ENCODE peak calls at places on chromosomes 13 and 19, in nine cellular contexts. One of them, this sample, is unnamed.

GRCh38 chr13:45823583-45823982 is 28.0 kb downstream of the SIAH3 start:
- DNase-seq in heart right ventricle: no peak
- DNase-seq in pancreas: no peak
- DNase-seq in foreskin fibroblast: no peak
- DNase-seq in AG04450: no peak
- DNase-seq in HFF-Myc: no peak
- DNase-seq in testis: no peak
- DNase-seq in psoas muscle: no peak
- DNase-seq in astrocyte of the cerebellum: no peak
- DNase-seq in this sample: no peak

GRCh38 chr13:44543424-44543823 is 32.7 kb downstream of the TSC22D1 start:
- DNase-seq in astrocyte of the cerebellum: no peak
- DNase-seq in testis: no peak
- DNase-seq in pancreas: no peak
- DNase-seq in heart right ventricle: no peak
- DNase-seq in HFF-Myc: no peak
- DNase-seq in foreskin fibroblast: no peak
- DNase-seq in psoas muscle: no peak
- DNase-seq in AG04450: no peak
- DNase-seq in this sample: no peak

GRCh38 chr19:18086590-18087138 is at the start of gene IL12RB1:
- DNase-seq in AG04450: no peak
- DNase-seq in pancreas: no peak
- DNase-seq in testis: no peak
- DNase-seq in HFF-Myc: no peak
- DNase-seq in foreskin fibroblast: no peak
- DNase-seq in astrocyte of the cerebellum: no peak
- DNase-seq in heart right ventricle: no peak
- DNase-seq in psoas muscle: no peak
- DNase-seq in this sample: no peak

GRCh38 chr13:97226788-97227627 is 4.9 kb downstream of the MBNL2 start:
- DNase-seq in HFF-Myc: no peak
- DNase-seq in astrocyte of the cerebellum: no peak
- DNase-seq in testis: peak
- DNase-seq in pancreas: no peak
- DNase-seq in AG04450: no peak
- DNase-seq in heart right ventricle: no peak
- DNase-seq in foreskin fibroblast: peak
- DNase-seq in psoas muscle: no peak
- DNase-seq in this sample: no peak

GRCh38 chr13:40673061-40673397 is 6.6 kb upstream of the FOXO1 start:
- DNase-seq in astrocyte of the cerebellum: no peak
- DNase-seq in pancreas: no peak
- DNase-seq in testis: no peak
- DNase-seq in AG04450: no peak
- DNase-seq in heart right ventricle: no peak
- DNase-seq in foreskin fibroblast: no peak
- DNase-seq in HFF-Myc: no peak
- DNase-seq in psoas muscle: no peak
- DNase-seq in this sample: no peak

GRCh38 chr13:100594731-100595130 is 6.1 kb upstream of the GGACT start:
- DNase-seq in HFF-Myc: no peak
- DNase-seq in psoas muscle: no peak
- DNase-seq in testis: no peak
- DNase-seq in astrocyte of the cerebellum: no peak
- DNase-seq in AG04450: no peak
- DNase-seq in heart right ventricle: no peak
- DNase-seq in foreskin fibroblast: no peak
- DNase-seq in pancreas: peak
- DNase-seq in this sample: no peak

GRCh38 chr19:5053661-5054060 is 84.7 kb downstream of the KDM4B start:
- DNase-seq in testis: no peak
- DNase-seq in AG04450: no peak
- DNase-seq in psoas muscle: no peak
- DNase-seq in pancreas: no peak
- DNase-seq in foreskin fibroblast: no peak
- DNase-seq in astrocyte of the cerebellum: no peak
- DNase-seq in HFF-Myc: no peak
- DNase-seq in heart right ventricle: no peak
- DNase-seq in this sample: no peak

GRCh38 chr19:9431475-9431874 is 3.9 kb downstream of the ZNF266 start:
- DNase-seq in pancreas: no peak
- DNase-seq in testis: peak
- DNase-seq in psoas muscle: no peak
- DNase-seq in foreskin fibroblast: peak
- DNase-seq in AG04450: no peak
- DNase-seq in astrocyte of the cerebellum: no peak
- DNase-seq in heart right ventricle: peak
- DNase-seq in HFF-Myc: no peak
- DNase-seq in this sample: no peak

GRCh38 chr13:80116107-80116506 is 224.8 kb downstream of the SPRY2 start:
- DNase-seq in astrocyte of the cerebellum: peak
- DNase-seq in heart right ventricle: no peak
- DNase-seq in HFF-Myc: peak
- DNase-seq in AG04450: peak
- DNase-seq in pancreas: no peak
- DNase-seq in testis: no peak
- DNase-seq in psoas muscle: no peak
- DNase-seq in foreskin fibroblast: peak
- DNase-seq in this sample: peak

GRCh38 chr13:97629601-97630272 is 195.8 kb downstream of the RAP2A start:
- DNase-seq in AG04450: no peak
- DNase-seq in pancreas: peak
- DNase-seq in testis: no peak
- DNase-seq in heart right ventricle: no peak
- DNase-seq in psoas muscle: no peak
- DNase-seq in HFF-Myc: no peak
- DNase-seq in astrocyte of the cerebellum: no peak
- DNase-seq in foreskin fibroblast: no peak
- DNase-seq in this sample: no peak

GRCh38 chr19:23075031-23075733 is 41.6 kb upstream of the ZNF730 start:
- DNase-seq in AG04450: peak
- DNase-seq in HFF-Myc: peak
- DNase-seq in heart right ventricle: peak
- DNase-seq in foreskin fibroblast: peak
- DNase-seq in pancreas: peak
- DNase-seq in testis: peak
- DNase-seq in psoas muscle: peak
- DNase-seq in astrocyte of the cerebellum: peak
- DNase-seq in this sample: no peak

GRCh38 chr13:111599791-111600190 is 279.3 kb downstream of the TEX29 start:
- DNase-seq in pancreas: no peak
- DNase-seq in testis: no peak
- DNase-seq in astrocyte of the cerebellum: no peak
- DNase-seq in heart right ventricle: no peak
- DNase-seq in psoas muscle: no peak
- DNase-seq in foreskin fibroblast: no peak
- DNase-seq in HFF-Myc: no peak
- DNase-seq in AG04450: no peak
- DNase-seq in this sample: no peak

GRCh38 chr13:30629527-30629926 is 11.8 kb downstream of the USPL1 start:
- DNase-seq in heart right ventricle: no peak
- DNase-seq in pancreas: no peak
- DNase-seq in testis: no peak
- DNase-seq in AG04450: no peak
- DNase-seq in psoas muscle: no peak
- DNase-seq in HFF-Myc: no peak
- DNase-seq in astrocyte of the cerebellum: no peak
- DNase-seq in foreskin fibroblast: no peak
- DNase-seq in this sample: no peak

GRCh38 chr19:32223595-32224370 is 121.6 kb upstream of the ZNF507 start:
- DNase-seq in pancreas: no peak
- DNase-seq in foreskin fibroblast: no peak
- DNase-seq in heart right ventricle: no peak
- DNase-seq in astrocyte of the cerebellum: no peak
- DNase-seq in psoas muscle: no peak
- DNase-seq in testis: no peak
- DNase-seq in HFF-Myc: no peak
- DNase-seq in AG04450: no peak
- DNase-seq in this sample: no peak

GRCh38 chr19:41871573-41872383 is 5.3 kb upstream of the CD79A start:
- DNase-seq in heart right ventricle: no peak
- DNase-seq in AG04450: no peak
- DNase-seq in astrocyte of the cerebellum: no peak
- DNase-seq in pancreas: no peak
- DNase-seq in HFF-Myc: no peak
- DNase-seq in testis: no peak
- DNase-seq in foreskin fibroblast: no peak
- DNase-seq in psoas muscle: peak
- DNase-seq in this sample: no peak

GRCh38 chr19:13865243-13865577 is 11.7 kb upstream of the NANOS3 start:
- DNase-seq in AG04450: no peak
- DNase-seq in heart right ventricle: no peak
- DNase-seq in testis: no peak
- DNase-seq in pancreas: no peak
- DNase-seq in foreskin fibroblast: no peak
- DNase-seq in psoas muscle: no peak
- DNase-seq in astrocyte of the cerebellum: no peak
- DNase-seq in HFF-Myc: no peak
- DNase-seq in this sample: no peak

GRCh38 chr19:4689403-4689802 is 19.3 kb upstream of the MYDGF start:
- DNase-seq in HFF-Myc: no peak
- DNase-seq in astrocyte of the cerebellum: no peak
- DNase-seq in testis: no peak
- DNase-seq in heart right ventricle: no peak
- DNase-seq in foreskin fibroblast: no peak
- DNase-seq in pancreas: no peak
- DNase-seq in AG04450: no peak
- DNase-seq in psoas muscle: no peak
- DNase-seq in this sample: no peak

DNA sequence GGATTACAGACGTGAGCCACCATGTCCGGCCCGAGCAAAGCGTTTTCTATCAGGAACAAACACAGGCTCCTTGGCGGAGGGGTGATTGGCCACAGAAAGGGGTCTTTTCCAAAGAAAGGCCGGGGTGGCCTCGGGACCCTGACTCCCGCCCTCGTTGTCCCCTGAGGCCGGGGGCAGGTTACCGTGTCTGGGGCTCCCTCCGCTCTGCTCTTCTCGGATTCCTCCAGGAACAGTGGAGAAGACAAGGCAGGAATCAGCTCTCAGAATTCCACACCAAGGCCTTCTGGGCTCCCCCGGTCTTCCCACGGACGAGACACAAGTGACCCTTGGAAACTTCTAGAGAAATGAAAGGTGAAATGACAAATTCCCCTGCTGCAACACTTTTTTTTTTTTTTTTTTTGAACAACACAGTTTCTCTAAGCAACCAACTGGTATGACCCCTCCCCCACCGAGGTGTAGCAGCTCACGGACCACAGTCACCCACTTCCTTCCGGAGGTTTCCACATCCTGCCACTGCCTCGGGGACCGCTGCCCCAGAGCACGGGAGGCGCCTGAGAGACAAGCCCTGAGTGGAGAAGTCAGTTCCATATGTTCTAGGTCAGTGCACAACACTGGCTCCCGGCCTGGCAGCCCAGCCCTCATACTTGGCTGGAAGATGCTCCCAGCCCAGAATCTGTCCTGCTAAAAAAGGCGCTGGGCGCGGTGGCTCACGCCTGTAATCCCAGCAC is 11.0 kb downstream of the MOB3A start:
- DNase-seq in astrocyte of the cerebellum: no peak
- DNase-seq in testis: peak
- DNase-seq in AG04450: no peak
- DNase-seq in psoas muscle: peak
- DNase-seq in heart right ventricle: peak
- DNase-seq in HFF-Myc: no peak
- DNase-seq in pancreas: no peak
- DNase-seq in foreskin fibroblast: peak
- DNase-seq in this sample: no peak
- H3K4me3 ChIP-seq in astrocyte of the cerebellum: no peak
- H3K4me3 ChIP-seq in testis: no peak
- H3K4me3 ChIP-seq in AG04450: no peak
- H3K4me3 ChIP-seq in psoas muscle: no peak
- H3K4me3 ChIP-seq in heart right ventricle: no peak
- H3K4me3 ChIP-seq in HFF-Myc: no peak
- H3K4me3 ChIP-seq in pancreas: no peak
- H3K4me3 ChIP-seq in foreskin fibroblast: no peak
- H3K4me3 ChIP-seq in this sample: no peak

DNA sequence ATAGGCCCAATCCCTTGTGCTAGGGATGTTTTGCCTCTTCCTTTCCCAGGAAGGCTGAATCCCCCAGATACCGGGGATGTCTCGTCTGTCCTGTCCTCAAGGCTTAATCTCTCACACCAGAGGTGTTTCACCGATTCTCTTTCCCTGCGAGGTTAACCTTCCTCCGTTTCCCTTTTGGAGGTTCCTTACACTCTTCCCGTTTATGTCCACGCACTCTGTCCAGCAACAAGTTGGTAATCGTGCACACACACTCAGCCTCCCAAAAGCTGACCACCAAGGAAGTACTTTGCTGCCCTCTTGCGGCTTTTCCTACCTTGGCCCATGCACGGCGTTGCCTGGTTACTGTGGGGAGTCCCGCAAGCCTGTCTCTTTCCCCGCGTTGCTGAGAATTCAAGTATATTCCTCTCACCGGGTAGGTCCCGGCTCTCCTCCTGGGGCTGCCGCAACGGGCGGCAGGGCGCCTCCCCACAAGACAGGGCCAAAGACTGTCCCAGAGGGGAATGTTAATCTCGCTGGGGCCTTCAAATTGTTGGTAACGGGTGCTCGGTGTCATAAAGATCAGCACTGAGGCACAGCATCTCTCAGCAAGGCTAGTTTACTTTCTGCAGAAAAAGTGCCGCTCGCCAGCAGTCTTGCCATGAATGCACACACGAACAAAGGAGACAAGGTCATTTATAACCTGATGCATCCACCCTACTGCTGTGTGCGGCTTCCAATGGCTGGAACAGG is 36.7 kb upstream of the CD177 start:
- DNase-seq in pancreas: no peak
- DNase-seq in HFF-Myc: no peak
- DNase-seq in astrocyte of the cerebellum: no peak
- DNase-seq in foreskin fibroblast: peak
- DNase-seq in testis: peak
- DNase-seq in heart right ventricle: no peak
- DNase-seq in AG04450: no peak
- DNase-seq in psoas muscle: no peak
- DNase-seq in this sample: no peak
- TF ChIP-seq CTCF in pancreas: no peak
- TF ChIP-seq CTCF in HFF-Myc: peak
- TF ChIP-seq CTCF in astrocyte of the cerebellum: peak
- TF ChIP-seq CTCF in foreskin fibroblast: peak
- TF ChIP-seq CTCF in testis: peak
- TF ChIP-seq CTCF in heart right ventricle: no peak
- TF ChIP-seq CTCF in AG04450: peak
- TF ChIP-seq CTCF in psoas muscle: no peak
- TF ChIP-seq CTCF in this sample: peak

GRCh38 chr13:60158321-60158801 is 5.4 kb downstream of the DIAPH3 start:
- DNase-seq in pancreas: no peak
- DNase-seq in psoas muscle: no peak
- DNase-seq in heart right ventricle: no peak
- DNase-seq in astrocyte of the cerebellum: no peak
- DNase-seq in AG04450: no peak
- DNase-seq in foreskin fibroblast: no peak
- DNase-seq in HFF-Myc: no peak
- DNase-seq in testis: no peak
- DNase-seq in this sample: no peak
- H3K4me3 ChIP-seq in pancreas: no peak
- H3K4me3 ChIP-seq in psoas muscle: no peak
- H3K4me3 ChIP-seq in heart right ventricle: no peak
- H3K4me3 ChIP-seq in astrocyte of the cerebellum: no peak
- H3K4me3 ChIP-seq in AG04450: no peak
- H3K4me3 ChIP-seq in foreskin fibroblast: no peak
- H3K4me3 ChIP-seq in HFF-Myc: no peak
- H3K4me3 ChIP-seq in testis: no peak
- H3K4me3 ChIP-seq in this sample: no peak

GRCh38 chr19:1809663-1810062 is 2.4 kb downstream of the ATP8B3 start:
- DNase-seq in testis: no peak
- DNase-seq in astrocyte of the cerebellum: no peak
- DNase-seq in HFF-Myc: no peak
- DNase-seq in AG04450: no peak
- DNase-seq in heart right ventricle: no peak
- DNase-seq in pancreas: no peak
- DNase-seq in foreskin fibroblast: no peak
- DNase-seq in psoas muscle: no peak
- DNase-seq in this sample: no peak
- TF ChIP-seq CTCF in testis: no peak
- TF ChIP-seq CTCF in astrocyte of the cerebellum: no peak
- TF ChIP-seq CTCF in HFF-Myc: no peak
- TF ChIP-seq CTCF in AG04450: no peak
- TF ChIP-seq CTCF in heart right ventricle: no peak
- TF ChIP-seq CTCF in pancreas: no peak
- TF ChIP-seq CTCF in foreskin fibroblast: no peak
- TF ChIP-seq CTCF in psoas muscle: no peak
- TF ChIP-seq CTCF in this sample: no peak